ENCODE peak calls at places on chromosomes 16 and 17, in five cellular contexts. O is IMR-90, M is trophoblast cell, X is mesenchymal stem cell, G is H1. C is an unnamed sample.

GRCh38 chr17:78725448-78726021 is 56.5 kb downstream of the CYTH1 start:
- DNase-seq in M (no peak), O (no peak), G (no peak), X (no peak), C (no peak)

GRCh38 chr17:76792348-76792747 is 54.4 kb downstream of the MFSD11 start:
- DNase-seq in O (no peak), G (no peak), M (no peak), X (no peak), C (no peak)

GRCh38 chr17:79833744-79834574 is 5.3 kb downstream of the CBX4 start:
- DNase-seq in O (no peak), X (no peak), G (peak; percentile 71), M (no peak), C (no peak)

GRCh38 chr16:86578499-86579267 is at the start of gene FOXL1:
- DNase-seq in O (peak; percentile 80), X (peak; percentile 82), G (peak; percentile 75), M (no peak), C (no peak)

GRCh38 chr17:9669551-9670008 is 24.3 kb downstream of the USP43 start:
- DNase-seq in M (peak; percentile 88), G (no peak), X (no peak), O (no peak), C (no peak)

GRCh38 chr16:14564323-14564722 is 65.7 kb downstream of the PARN start:
- DNase-seq in O (no peak), M (no peak), X (no peak), G (no peak), C (no peak)

GRCh38 chr16:75097941-75098897 is 18.4 kb downstream of the LDHD start:
- DNase-seq in M (no peak), X (no peak), O (no peak), G (no peak), C (no peak)

GRCh38 chr17:30921544-30922196 is at the start of gene ADAP2:
- DNase-seq in O (no peak), X (peak; percentile 26), G (peak; percentile 70), M (peak; percentile 71), C (no peak)

GRCh38 chr17:39939588-39940419 is 12.3 kb downstream of the LRRC3C start:
- DNase-seq in M (no peak), O (peak; percentile 98), X (peak; percentile 90), G (no peak), C (no peak)

GRCh38 chr17:15649861-15650391 is 30.4 kb upstream of the FBXW10B start:
- DNase-seq in G (no peak), O (peak; percentile 55), M (peak; percentile 73), X (peak; percentile 78), C (no peak)

GRCh38 chr17:45435481-45435880 is 2.8 kb upstream of the ARHGAP27 start:
- DNase-seq in X (no peak), G (no peak), O (no peak), M (no peak), C (no peak)

GRCh38 chr16:8295436-8295835 is 294.9 kb downstream of the TMEM114 start:
- DNase-seq in M (no peak), X (no peak), O (no peak), G (no peak), C (no peak)

GRCh38 chr17:28320215-28321061 is 1.4 kb downstream of the TMEM97 start:
- DNase-seq in X (peak; percentile 26), O (no peak), M (no peak), G (no peak), C (no peak)

GRCh38 chr16:80583466-80583865 is 42.7 kb downstream of the DYNLRB2 start:
- DNase-seq in X (no peak), O (peak; percentile 59), G (no peak), M (peak; percentile 39), C (no peak)

GRCh38 chr16:30398660-30399434 is 3.6 kb downstream of the ZNF48 start:
- DNase-seq in X (no peak), G (peak; percentile 44), O (no peak), M (no peak), C (no peak)

GRCh38 chr17:44555056-44555455 is 2.2 kb upstream of the FZD2 start:
- DNase-seq in M (no peak), O (no peak), G (no peak), X (no peak), C (no peak)

GRCh38 chr17:40564195-40564882 is 933 bp downstream of the CCR7 start:
- DNase-seq in X (no peak), O (no peak), M (no peak), G (no peak), C (no peak)

GRCh38 chr16:21666772-21667171 is 3.0 kb downstream of the OTOA start:
- DNase-seq in X (no peak), M (no peak), G (no peak), O (no peak), C (peak; percentile 72)

GRCh38 chr16:20898938-20899502 is 1.1 kb downstream of the DCUN1D3 start:
- DNase-seq in G (no peak), M (no peak), X (peak; percentile 63), O (peak; percentile 86), C (no peak)

GRCh38 chr17:82648761-82649474 is 674 bp upstream of the WDR45B start:
- DNase-seq in M (no peak), X (peak; percentile 12), O (no peak), G (peak; percentile 66), C (peak; percentile 51)

GRCh38 chr16:3696425-3697218 is 20.7 kb downstream of the TRAP1 start:
- DNase-seq in X (peak; percentile 46), G (no peak), M (peak; percentile 54), O (peak; percentile 94), C (no peak)

GRCh38 chr16:51524555-51525373 is 373.7 kb upstream of the SALL1 start:
- DNase-seq in O (peak; percentile 75), M (no peak), X (peak; percentile 64), G (no peak), C (no peak)

GRCh38 chr17:57819867-57820266 is 30.0 kb downstream of the MRPS23 start:
- DNase-seq in O (no peak), G (no peak), M (no peak), X (no peak), C (no peak)

GRCh38 chr16:795580-796229 is 4.8 kb downstream of the GNG13 start:
- DNase-seq in O (no peak), G (no peak), X (no peak), M (peak; percentile 90), C (no peak)

GRCh38 chr16:64687796-64688195 is 434.1 kb downstream of the CDH11 start:
- DNase-seq in O (no peak), G (no peak), M (no peak), X (no peak), C (no peak)

GRCh38 chr16:84716740-84717139 is 16.9 kb downstream of the USP10 start:
- DNase-seq in G (peak; percentile 17), M (no peak), X (no peak), O (no peak), C (no peak)

GRCh38 chr16:29994613-29995329 is 646 bp downstream of the HIRIP3 start:
- DNase-seq in G (peak; percentile 90), X (peak; percentile 50), M (peak; percentile 68), O (peak; percentile 66), C (no peak)

GRCh38 chr16:31459722-31460581 is 651 bp downstream of the ARMC5 start:
- DNase-seq in X (peak; percentile 99), M (peak; percentile 100), G (peak; percentile 100), O (peak; percentile 99), C (peak; percentile 100)

GRCh38 chr16:31461201-31461920 is 2.1 kb downstream of the ARMC5 start:
- DNase-seq in M (no peak), X (no peak), G (no peak), O (no peak), C (no peak)

GRCh38 chr16:31461921-31462804 is 2.9 kb downstream of the ARMC5 start:
- DNase-seq in M (no peak), G (no peak), O (no peak), X (no peak), C (no peak)

GRCh38 chr16:31458835-31459721 is at the start of gene ARMC5:
- DNase-seq in M (peak; percentile 99), X (peak; percentile 99), G (peak; percentile 93), O (peak; percentile 99), C (peak; percentile 97)

DNA sequence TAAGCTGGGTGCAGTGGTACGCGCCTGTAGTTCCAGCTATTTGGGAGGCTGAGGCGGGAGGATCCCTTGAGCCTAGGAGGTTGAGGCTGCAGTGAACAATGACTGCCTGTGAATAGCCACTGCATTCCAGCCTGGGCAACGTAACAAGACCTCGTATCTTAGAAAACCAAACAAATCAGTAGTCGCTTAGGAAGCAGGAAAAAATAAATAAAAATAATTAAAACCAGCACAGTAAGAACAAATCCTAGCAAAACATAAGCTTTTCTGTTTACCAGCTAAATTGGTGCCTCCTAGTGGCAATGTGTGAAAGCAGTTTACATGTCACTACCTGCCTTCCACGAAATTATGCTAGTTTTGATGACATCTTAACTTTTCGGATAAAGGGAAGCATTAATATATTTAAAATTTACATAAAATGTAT is 1.3 kb downstream of the ARMC5 start:
- DNase-seq in G (no peak), X (peak; percentile 81), O (peak; percentile 73), M (peak; percentile 30), C (no peak)
- H2AFZ ChIP-seq in G (no peak overlapping the region), X (no peak overlapping the region), O (no peak overlapping the region), M (no peak overlapping the region), C (peak overlapping the region; percentile 62)

DNA sequence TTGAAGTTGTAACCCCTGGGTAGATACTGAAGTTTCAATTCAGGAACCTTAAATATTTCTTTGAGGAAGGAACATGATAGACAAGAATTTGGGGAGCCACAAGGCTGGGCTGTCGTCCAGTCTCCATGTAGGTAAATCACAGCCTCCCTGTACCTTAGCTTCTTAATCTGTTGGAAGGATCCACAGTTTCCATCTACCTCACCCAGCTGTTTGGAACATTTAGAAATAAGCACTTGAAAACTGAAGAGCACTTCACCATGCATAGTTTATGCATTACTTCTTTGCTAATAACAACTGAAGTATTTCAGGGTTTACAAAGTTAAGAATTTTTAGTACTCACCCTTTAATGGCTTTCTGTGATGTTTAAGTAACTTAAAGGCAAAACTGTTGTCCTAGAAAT is 17.2 kb downstream of the TXNDC11 start:
- DNase-seq in M (no peak), X (peak; percentile 30), O (peak; percentile 45), G (no peak), C (no peak)
- H3K23ac ChIP-seq in M (no peak overlapping the region), X (no peak overlapping the region), O (no peak overlapping the region), G (no peak overlapping the region), C (no peak overlapping the region)

GRCh38 chr17:59046192-59046591 is 60.5 kb downstream of the TRIM37 start:
- DNase-seq in O (peak; percentile 93), G (no peak), M (no peak), X (no peak), C (no peak)
- H3K36me3 ChIP-seq in O (peaks cover 25% of the 10 kb centered on the region), G (peaks cover 11% of the 10 kb centered on the region), M (peaks cover 21% of the 10 kb centered on the region), X (peaks cover 26% of the 10 kb centered on the region), C (peaks cover 81% of the 10 kb centered on the region)

GRCh38 chr17:41736983-41737679 is 2.7 kb upstream of the HAP1 start:
- DNase-seq in O (no peak), G (no peak), X (no peak), M (no peak), C (no peak)

GRCh38 chr17:41733348-41734138 is 900 bp downstream of the HAP1 start:
- DNase-seq in G (no peak), O (no peak), X (no peak), M (no peak), C (no peak)

GRCh38 chr17:41734139-41734948 is at the start of gene HAP1:
- DNase-seq in X (peak; percentile 63), G (peak; percentile 93), O (peak; percentile 8), M (peak; percentile 14), C (peak; percentile 67)

GRCh38 chr17:41735744-41736143 is 1.3 kb upstream of the HAP1 start:
- DNase-seq in X (no peak), M (no peak), O (no peak), G (no peak), C (no peak)

DNA sequence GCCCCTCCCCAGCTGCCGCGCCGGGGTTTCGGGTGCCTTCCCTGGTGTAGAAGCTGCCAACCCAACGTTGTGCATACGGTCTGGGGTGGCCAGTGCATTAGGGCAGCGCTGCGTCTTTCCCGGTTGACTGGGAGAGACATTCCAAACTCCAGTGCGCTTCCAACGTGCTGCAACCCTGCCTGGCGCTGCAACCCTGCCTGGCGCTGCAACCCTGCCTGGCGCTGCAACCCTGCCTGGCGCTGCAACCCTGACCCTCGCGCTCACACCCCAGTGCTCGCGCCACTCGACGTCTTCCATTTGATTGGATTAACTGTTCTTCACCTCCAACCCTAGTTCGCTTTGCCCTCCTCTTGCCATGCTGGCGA is 488 bp upstream of the HAP1 start:
- DNase-seq in X (no peak), G (no peak), M (no peak), O (peak; percentile 6), C (no peak)
- H2AFZ ChIP-seq in X (peak overlapping the region; percentile 81), G (peak overlapping the region; percentile 97), M (peak overlapping the region; percentile 12), O (peak overlapping the region; percentile 84), C (peak overlapping the region; percentile 94)